ENCODE peak calls at places on chromosomes 6 and 20, in four cellular contexts. Q is hepatocyte, B is neural crest cell, T is GM23338. A is an unnamed sample.

GRCh38 chr6:24431045-24431451 is 28.3 kb downstream of the MRS2 start:
- DNase-seq in B (peak), T (peak), Q (peak), A (peak)

GRCh38 chr20:15703171-15703911 is 869.9 kb downstream of the KIF16B start:
- DNase-seq in Q (peak), T (no peak), B (no peak), A (no peak)

GRCh38 chr20:62712606-62713005 is 4.0 kb downstream of the NTSR1 start:
- DNase-seq in B (no peak), Q (no peak), T (no peak), A (no peak)

GRCh38 chr6:143759666-143760065 is 81.9 kb downstream of the PHACTR2 start:
- DNase-seq in Q (no peak), B (no peak), T (no peak), A (no peak)

GRCh38 chr20:50404419-50405234 is 105.6 kb upstream of the PTPN1 start:
- DNase-seq in Q (no peak), T (no peak), B (no peak), A (no peak)

GRCh38 chr6:46927066-46927465 is 5.3 kb upstream of the ADGRF5 start:
- DNase-seq in B (no peak), Q (no peak), T (no peak), A (no peak)

GRCh38 chr6:168116975-168117899 is 38.2 kb upstream of the FRMD1 start:
- DNase-seq in Q (peak), B (no peak), T (no peak), A (no peak)

GRCh38 chr6:110415297-110415916 is at the start of gene DDO:
- DNase-seq in Q (no peak), B (no peak), T (no peak), A (no peak)

GRCh38 chr6:16803294-16804006 is 42.2 kb upstream of the ATXN1 start:
- DNase-seq in T (peak), B (peak), Q (peak), A (no peak)

GRCh38 chr20:31341470-31341869 is 26.9 kb upstream of the DEFB118 start:
- DNase-seq in Q (no peak), B (no peak), T (no peak), A (no peak)

GRCh38 chr6:35368038-35368887 is 25.9 kb downstream of the PPARD start:
- DNase-seq in B (no peak), T (no peak), Q (peak), A (peak)

GRCh38 chr20:52761867-52762266 is 210.3 kb upstream of the TSHZ2 start:
- DNase-seq in B (no peak), Q (peak), T (no peak), A (no peak)

GRCh38 chr6:1607557-1608221 is 2.0 kb upstream of the FOXC1 start:
- DNase-seq in T (peak), Q (peak), B (no peak), A (peak)

GRCh38 chr6:150418825-150419594 is 50.2 kb downstream of the IYD start:
- DNase-seq in T (peak), B (peak), Q (peak), A (peak)

GRCh38 chr6:16974387-16974673 is 127.5 kb upstream of the STMND1 start:
- DNase-seq in B (no peak), Q (no peak), T (no peak), A (no peak)

GRCh38 chr6:137049095-137049494 is 4.3 kb upstream of the IL20RA start:
- DNase-seq in Q (no peak), B (no peak), T (no peak), A (no peak)

GRCh38 chr20:3209946-3210317 is 634 bp downstream of the ITPA start:
- DNase-seq in T (no peak), B (no peak), Q (no peak), A (no peak)

GRCh38 chr6:1665214-1665613 is 55.5 kb downstream of the FOXC1 start:
- DNase-seq in T (no peak), Q (no peak), B (no peak), A (peak)

GRCh38 chr6:88381289-88381642 is 215.1 kb upstream of the CNR1 start:
- DNase-seq in B (no peak), Q (no peak), T (no peak), A (no peak)

GRCh38 chr6:55925292-55925691 is 49.9 kb upstream of the BMP5 start:
- DNase-seq in B (no peak), Q (no peak), T (no peak), A (no peak)

GRCh38 chr6:134543128-134543527 is 225.2 kb upstream of the SGK1 start:
- DNase-seq in B (no peak), Q (no peak), T (no peak), A (no peak)

GRCh38 chr6:137867685-137868509 is 838 bp downstream of the TNFAIP3 start:
- DNase-seq in T (peak), Q (no peak), B (peak), A (peak)

GRCh38 chr6:118761643-118762042 is 110.3 kb upstream of the CEP85L start:
- DNase-seq in B (no peak), Q (no peak), T (no peak), A (no peak)

GRCh38 chr20:19682249-19682648 is 75.8 kb upstream of the RIN2 start:
- DNase-seq in Q (no peak), T (no peak), B (no peak), A (peak)

GRCh38 chr6:3617681-3618299 is 133.7 kb downstream of the PXDC1 start:
- DNase-seq in Q (no peak), B (no peak), T (no peak), A (no peak)

GRCh38 chr6:47781732-47782131 is at the start of gene OPN5:
- DNase-seq in Q (no peak), T (no peak), B (no peak), A (no peak)

GRCh38 chr6:140773276-140773675 is 1359.4 kb upstream of the GJE1 start:
- DNase-seq in Q (no peak), T (no peak), B (no peak), A (no peak)

GRCh38 chr6:10451394-10451793 is 36.5 kb upstream of the TFAP2A start:
- DNase-seq in T (peak), B (no peak), Q (no peak), A (no peak)
- TF ChIP-seq CTCF in T (peak), B (no peak), Q (no peak), A (no peak)

GRCh38 chr20:955111-955510 is 39.0 kb upstream of the ANGPT4 start:
- DNase-seq in B (no peak), Q (no peak), T (no peak), A (no peak)

GRCh38 chr20:955656-956055 is 39.5 kb upstream of the ANGPT4 start:
- DNase-seq in T (no peak), Q (no peak), B (no peak), A (no peak)

GRCh38 chr20:951384-952169 is 35.4 kb upstream of the ANGPT4 start:
- DNase-seq in T (no peak), Q (no peak), B (no peak), A (no peak)

GRCh38 chr20:952196-952795 is 36.2 kb upstream of the ANGPT4 start:
- DNase-seq in Q (no peak), T (no peak), B (no peak), A (no peak)

GRCh38 chr20:953742-954141 is 37.6 kb upstream of the ANGPT4 start:
- DNase-seq in T (peak), B (no peak), Q (no peak), A (no peak)
- TF ChIP-seq CTCF in T (peak), B (peak), Q (peak), A (no peak)

DNA sequence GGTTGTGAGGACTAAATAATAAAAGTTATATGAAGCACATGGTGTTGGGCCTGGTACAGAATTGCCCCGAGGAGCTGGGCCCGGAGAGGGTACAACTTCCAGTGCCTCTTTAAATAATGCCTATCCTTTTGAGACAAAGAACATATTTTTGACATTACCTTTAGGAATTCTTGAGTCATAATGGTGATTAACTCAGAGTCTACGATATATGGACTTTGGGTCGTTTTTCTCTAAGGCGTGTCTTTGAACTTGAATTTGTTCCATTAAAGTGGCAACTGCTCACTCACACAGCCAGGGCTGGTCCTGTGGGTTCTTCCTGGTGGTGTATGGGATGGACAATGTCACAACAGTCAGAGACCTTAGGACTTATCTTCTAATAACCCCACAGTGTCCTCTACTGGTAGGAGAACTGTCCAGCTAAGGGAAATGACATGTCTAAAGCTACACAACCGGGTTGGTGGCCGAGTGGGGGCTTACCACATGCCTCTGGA is 106.5 kb downstream of the CDC5L start:
- DNase-seq in T (no peak), B (no peak), Q (peak), A (no peak)
- TF ChIP-seq CTCF in T (peak), B (no peak), Q (peak), A (no peak)

GRCh38 chr6:165245287-165245686 is 64.1 kb downstream of the C6orf118 start:
- DNase-seq in Q (peak), T (peak), B (no peak), A (no peak)
- TF ChIP-seq CTCF in Q (peak), T (peak), B (peak), A (no peak)

DNA sequence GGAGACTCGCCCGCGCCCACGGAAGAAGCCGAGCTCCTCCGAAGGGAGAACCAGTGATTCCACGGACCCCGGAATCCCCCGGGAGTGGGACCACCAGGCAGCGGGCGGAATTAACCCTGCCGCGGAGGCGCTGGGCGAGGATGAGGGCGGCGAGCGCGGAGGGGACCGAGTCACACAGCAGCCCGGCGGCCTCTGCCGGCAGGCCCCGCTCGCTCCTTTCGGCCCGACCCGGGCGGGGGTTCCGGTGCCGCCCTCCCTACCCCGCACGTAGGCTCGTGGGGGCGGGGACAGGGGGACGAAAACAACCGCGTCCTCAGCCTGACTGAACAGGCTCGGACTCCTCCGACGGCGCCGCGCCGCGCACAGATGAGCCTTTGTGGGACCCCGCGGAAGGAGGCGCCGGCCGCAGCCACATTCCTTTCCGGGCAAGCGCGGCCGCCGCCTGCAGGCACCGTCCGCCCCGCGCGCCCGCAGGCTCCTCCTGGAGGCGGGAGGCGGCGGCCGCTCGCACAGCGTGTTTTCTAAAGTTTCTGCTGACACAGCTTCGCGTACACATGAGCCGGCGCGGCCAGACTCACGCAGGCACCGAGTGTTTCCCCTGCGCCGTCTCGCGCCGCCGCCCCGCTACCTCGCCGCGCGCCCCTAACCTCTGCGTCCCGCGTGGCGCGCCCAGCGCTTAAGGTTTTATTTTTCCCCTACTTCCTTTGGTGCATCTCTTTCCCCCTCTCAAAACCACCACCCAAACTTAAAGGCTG is 244.3 kb downstream of the ARID1B start:
- DNase-seq in T (peak), Q (peak), B (peak), A (peak)
- TF ChIP-seq CTCF in T (peak), Q (peak), B (peak), A (peak)

DNA sequence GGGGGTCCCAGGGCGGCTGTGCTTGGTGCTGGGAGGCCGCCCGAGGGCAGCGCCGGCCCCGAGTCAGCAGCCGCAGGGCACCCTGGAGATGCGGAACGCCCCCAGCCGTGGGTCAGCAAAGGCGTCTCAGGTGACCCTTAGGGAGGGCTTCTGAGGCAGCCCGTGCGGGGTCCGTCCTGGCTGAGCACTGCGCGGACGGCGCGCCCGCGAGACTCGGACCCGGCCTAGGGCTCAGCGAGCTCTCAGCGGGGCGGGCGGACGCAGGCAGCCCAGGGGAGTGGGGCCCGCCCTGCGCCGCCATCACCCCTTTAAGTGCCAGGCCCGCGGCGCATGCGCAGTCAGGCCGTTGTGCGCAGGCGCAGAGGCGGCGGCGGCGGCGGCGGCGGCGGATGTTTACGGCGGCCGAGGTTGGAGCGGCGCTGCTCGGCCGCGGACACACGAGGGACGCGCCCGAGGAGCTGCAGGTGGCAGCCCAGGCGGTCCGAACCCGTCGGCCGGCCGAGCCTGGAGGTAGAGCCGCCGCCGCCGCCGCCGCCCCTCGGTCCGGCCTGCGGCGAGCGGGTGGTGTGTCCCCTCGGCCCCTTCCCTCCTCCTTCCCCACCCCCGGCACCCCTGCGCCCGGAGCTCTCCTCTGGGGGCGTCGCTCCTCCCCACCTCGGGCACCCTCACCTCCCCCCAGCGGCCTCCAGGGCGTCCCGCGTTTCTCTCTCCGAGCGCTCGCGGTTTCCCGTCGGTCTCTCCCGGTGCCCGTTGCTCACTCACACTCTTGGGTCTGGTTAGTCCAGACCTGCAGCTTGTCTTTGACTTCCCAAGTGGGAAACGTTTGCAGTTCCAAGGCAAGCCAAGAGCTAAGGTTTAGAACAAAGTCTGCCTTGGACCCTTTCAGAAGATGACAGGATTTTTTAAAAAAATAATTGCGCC is at the start of gene PCMTD2:
- DNase-seq in B (peak), T (peak), Q (peak), A (peak)
- TF ChIP-seq CTCF in B (peak), T (no peak), Q (peak), A (no peak)

GRCh38 chr20:41530923-41531322 is 87.3 kb downstream of the CHD6 start:
- DNase-seq in Q (no peak), B (no peak), T (no peak), A (no peak)
- TF ChIP-seq CTCF in Q (no peak), B (no peak), T (no peak), A (no peak)

GRCh38 chr6:51490101-51490500 is 597.3 kb downstream of the PKHD1 start:
- DNase-seq in T (no peak), B (no peak), Q (no peak), A (no peak)

GRCh38 chr6:51489133-51489532 is 598.3 kb downstream of the PKHD1 start:
- DNase-seq in B (no peak), T (no peak), Q (no peak), A (no peak)

GRCh38 chr6:51495016-51495805 is 592.2 kb downstream of the PKHD1 start:
- DNase-seq in B (no peak), Q (no peak), T (peak), A (no peak)

GRCh38 chr6:51495806-51496380 is 591.5 kb downstream of the PKHD1 start:
- DNase-seq in B (no peak), T (no peak), Q (no peak), A (no peak)

GRCh38 chr6:51494342-51494741 is 593.1 kb downstream of the PKHD1 start:
- DNase-seq in Q (no peak), B (no peak), T (peak), A (no peak)
- TF ChIP-seq CTCF in Q (no peak), B (peak), T (peak), A (no peak)